ENCODE peak calls at places on chromosomes 4 and X, in six cellular contexts. One of them, this sample, is unnamed.

GRCh38 chr4:73450398-73451004 is 14.5 kb downstream of the AFP start:
- DNase-seq in HCT116: no peak
- DNase-seq in sigmoid colon: no peak
- DNase-seq in upper lobe of right lung: no peak
- DNase-seq in BJ: peak; percentile 32
- DNase-seq in fibroblast of mammary gland: peak; percentile 95
- DNase-seq in this sample: no peak

GRCh38 chr4:566035-566434 is 10.1 kb downstream of the TMEM271 start:
- DNase-seq in HCT116: no peak
- DNase-seq in BJ: no peak
- DNase-seq in upper lobe of right lung: no peak
- DNase-seq in fibroblast of mammary gland: no peak
- DNase-seq in sigmoid colon: no peak
- DNase-seq in this sample: no peak

GRCh38 chr4:139214039-139214534 is 37.1 kb upstream of the ELF2 start:
- DNase-seq in BJ: no peak
- DNase-seq in HCT116: no peak
- DNase-seq in fibroblast of mammary gland: peak; percentile 20
- DNase-seq in sigmoid colon: no peak
- DNase-seq in upper lobe of right lung: no peak
- DNase-seq in this sample: no peak

GRCh38 chr4:83361416-83362196 is 27.0 kb upstream of the HPSE start:
- DNase-seq in upper lobe of right lung: no peak
- DNase-seq in BJ: no peak
- DNase-seq in sigmoid colon: no peak
- DNase-seq in fibroblast of mammary gland: no peak
- DNase-seq in HCT116: no peak
- DNase-seq in this sample: no peak

GRCh38 chrX:130393451-130394074 is 8.1 kb upstream of the GPR119 start:
- DNase-seq in fibroblast of mammary gland: peak; percentile 56
- DNase-seq in HCT116: peak; percentile 18
- DNase-seq in upper lobe of right lung: no peak
- DNase-seq in sigmoid colon: no peak
- DNase-seq in BJ: no peak
- DNase-seq in this sample: no peak

GRCh38 chr4:3346146-3346545 is 53.3 kb downstream of the RGS12 start:
- DNase-seq in HCT116: peak; percentile 47
- DNase-seq in BJ: peak; percentile 35
- DNase-seq in sigmoid colon: no peak
- DNase-seq in upper lobe of right lung: no peak
- DNase-seq in fibroblast of mammary gland: peak; percentile 85
- DNase-seq in this sample: peak; percentile 54

GRCh38 chrX:6693051-6693450 is 158.1 kb upstream of the VCX3A start:
- DNase-seq in HCT116: no peak
- DNase-seq in BJ: no peak
- DNase-seq in sigmoid colon: no peak
- DNase-seq in fibroblast of mammary gland: no peak
- DNase-seq in upper lobe of right lung: no peak
- DNase-seq in this sample: no peak

GRCh38 chrX:13109811-13110210 is 65.4 kb upstream of the FAM9C start:
- DNase-seq in HCT116: no peak
- DNase-seq in fibroblast of mammary gland: peak; percentile 86
- DNase-seq in BJ: no peak
- DNase-seq in sigmoid colon: no peak
- DNase-seq in upper lobe of right lung: no peak
- DNase-seq in this sample: no peak

GRCh38 chr4:53591372-53591892 is at the start of gene LNX1:
- DNase-seq in sigmoid colon: no peak
- DNase-seq in upper lobe of right lung: peak; percentile 87
- DNase-seq in fibroblast of mammary gland: no peak
- DNase-seq in HCT116: peak; percentile 79
- DNase-seq in BJ: no peak
- DNase-seq in this sample: no peak

GRCh38 chr4:11765849-11766453 is 337.3 kb upstream of the HS3ST1 start:
- DNase-seq in BJ: no peak
- DNase-seq in sigmoid colon: no peak
- DNase-seq in upper lobe of right lung: no peak
- DNase-seq in HCT116: peak; percentile 57
- DNase-seq in fibroblast of mammary gland: peak; percentile 59
- DNase-seq in this sample: no peak

GRCh38 chrX:141733371-141733770 is 34.8 kb upstream of the SPANXD start:
- DNase-seq in fibroblast of mammary gland: peak; percentile 28
- DNase-seq in sigmoid colon: no peak
- DNase-seq in upper lobe of right lung: no peak
- DNase-seq in HCT116: no peak
- DNase-seq in BJ: no peak
- DNase-seq in this sample: no peak

GRCh38 chr4:1396806-1397455 is 9.3 kb downstream of the NKX1-1 start:
- DNase-seq in upper lobe of right lung: peak; percentile 25
- DNase-seq in BJ: no peak
- DNase-seq in fibroblast of mammary gland: no peak
- DNase-seq in HCT116: no peak
- DNase-seq in sigmoid colon: peak; percentile 48
- DNase-seq in this sample: no peak

GRCh38 chr4:181796502-181796901 is 446.7 kb upstream of the TENM3 start:
- DNase-seq in sigmoid colon: no peak
- DNase-seq in BJ: no peak
- DNase-seq in fibroblast of mammary gland: peak; percentile 98
- DNase-seq in HCT116: no peak
- DNase-seq in upper lobe of right lung: no peak
- DNase-seq in this sample: no peak

GRCh38 chr4:81905966-81906365 is 434.3 kb upstream of the RASGEF1B start:
- DNase-seq in BJ: no peak
- DNase-seq in fibroblast of mammary gland: no peak
- DNase-seq in sigmoid colon: no peak
- DNase-seq in HCT116: no peak
- DNase-seq in upper lobe of right lung: no peak
- DNase-seq in this sample: no peak

GRCh38 chr4:182293836-182294235 is 50.6 kb downstream of the TENM3 start:
- DNase-seq in upper lobe of right lung: no peak
- DNase-seq in BJ: no peak
- DNase-seq in sigmoid colon: no peak
- DNase-seq in fibroblast of mammary gland: no peak
- DNase-seq in HCT116: no peak
- DNase-seq in this sample: no peak

GRCh38 chr4:15368906-15369305 is 58.9 kb upstream of the C1QTNF7 start:
- DNase-seq in sigmoid colon: no peak
- DNase-seq in HCT116: no peak
- DNase-seq in BJ: peak; percentile 36
- DNase-seq in fibroblast of mammary gland: peak; percentile 70
- DNase-seq in upper lobe of right lung: no peak
- DNase-seq in this sample: no peak

GRCh38 chrX:129716507-129716906 is 22.3 kb upstream of the XPNPEP2 start:
- DNase-seq in HCT116: no peak
- DNase-seq in BJ: no peak
- DNase-seq in fibroblast of mammary gland: no peak
- DNase-seq in sigmoid colon: no peak
- DNase-seq in upper lobe of right lung: no peak
- DNase-seq in this sample: no peak

GRCh38 chr4:53914313-53915016 is 149.9 kb downstream of the CHIC2 start:
- DNase-seq in HCT116: no peak
- DNase-seq in fibroblast of mammary gland: peak; percentile 95
- DNase-seq in sigmoid colon: no peak
- DNase-seq in BJ: peak; percentile 65
- DNase-seq in upper lobe of right lung: no peak
- DNase-seq in this sample: no peak

GRCh38 chrX:130415201-130415600 is 13.4 kb downstream of the RBMX2 start:
- DNase-seq in upper lobe of right lung: no peak
- DNase-seq in BJ: no peak
- DNase-seq in fibroblast of mammary gland: no peak
- DNase-seq in sigmoid colon: no peak
- DNase-seq in HCT116: no peak
- DNase-seq in this sample: no peak

GRCh38 chr4:4416981-4417380 is 30.1 kb downstream of the NSG1 start:
- DNase-seq in sigmoid colon: peak; percentile 37
- DNase-seq in fibroblast of mammary gland: no peak
- DNase-seq in upper lobe of right lung: peak; percentile 30
- DNase-seq in BJ: no peak
- DNase-seq in HCT116: no peak
- DNase-seq in this sample: no peak

GRCh38 chr4:108943971-108944370 is 181.1 kb upstream of the ETNPPL start:
- DNase-seq in sigmoid colon: no peak
- DNase-seq in fibroblast of mammary gland: no peak
- DNase-seq in HCT116: no peak
- DNase-seq in upper lobe of right lung: no peak
- DNase-seq in BJ: no peak
- DNase-seq in this sample: no peak

GRCh38 chr4:154073107-154073817 is 284.4 kb upstream of the SFRP2 start:
- DNase-seq in BJ: peak; percentile 44
- DNase-seq in HCT116: no peak
- DNase-seq in fibroblast of mammary gland: peak; percentile 92
- DNase-seq in sigmoid colon: no peak
- DNase-seq in upper lobe of right lung: no peak
- DNase-seq in this sample: no peak

GRCh38 chr4:37948542-37948941 is 11.7 kb upstream of the PTTG2 start:
- DNase-seq in HCT116: no peak
- DNase-seq in upper lobe of right lung: no peak
- DNase-seq in BJ: no peak
- DNase-seq in fibroblast of mammary gland: no peak
- DNase-seq in sigmoid colon: no peak
- DNase-seq in this sample: no peak

GRCh38 chr4:6658204-6658585 is 17.7 kb downstream of the MRFAP1 start:
- DNase-seq in sigmoid colon: no peak
- DNase-seq in upper lobe of right lung: no peak
- DNase-seq in fibroblast of mammary gland: no peak
- DNase-seq in HCT116: no peak
- DNase-seq in BJ: no peak
- DNase-seq in this sample: no peak
- H3K4me3 ChIP-seq in sigmoid colon: peak overlapping the region; percentile 52
- H3K4me3 ChIP-seq in upper lobe of right lung: peak overlapping the region; percentile 43
- H3K4me3 ChIP-seq in fibroblast of mammary gland: no peak overlapping the region
- H3K4me3 ChIP-seq in HCT116: no peak overlapping the region
- H3K4me3 ChIP-seq in BJ: no peak overlapping the region
- H3K4me3 ChIP-seq in this sample: peak overlapping the region; percentile 42

DNA sequence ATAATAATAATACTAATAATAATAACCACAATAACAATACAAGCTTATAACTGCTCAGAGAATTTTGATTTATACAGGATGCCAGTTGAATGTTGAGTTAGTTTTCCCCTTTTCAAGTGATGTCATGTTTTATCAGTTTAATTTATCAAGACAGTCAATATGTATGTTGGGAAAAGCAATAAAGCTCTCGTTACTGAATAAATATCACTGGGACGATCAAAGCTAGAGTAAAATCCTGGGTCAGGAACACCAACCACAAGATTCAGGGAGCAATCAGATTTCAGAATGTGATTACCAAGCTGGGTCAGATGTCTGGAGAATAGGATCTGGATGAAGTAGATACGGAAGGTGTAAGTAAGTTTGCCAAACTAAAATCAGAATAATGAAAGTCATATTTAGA is 179.6 kb downstream of the GRID2 start:
- DNase-seq in sigmoid colon: no peak
- DNase-seq in BJ: no peak
- DNase-seq in HCT116: no peak
- DNase-seq in upper lobe of right lung: no peak
- DNase-seq in fibroblast of mammary gland: no peak
- DNase-seq in this sample: no peak
- H3K4me3 ChIP-seq in sigmoid colon: no peak overlapping the region
- H3K4me3 ChIP-seq in BJ: no peak overlapping the region
- H3K4me3 ChIP-seq in HCT116: no peak overlapping the region
- H3K4me3 ChIP-seq in upper lobe of right lung: no peak overlapping the region
- H3K4me3 ChIP-seq in fibroblast of mammary gland: no peak overlapping the region
- H3K4me3 ChIP-seq in this sample: no peak overlapping the region

GRCh38 chr4:8101213-8101781 is 57.3 kb downstream of the ABLIM2 start:
- DNase-seq in sigmoid colon: peak; percentile 82
- DNase-seq in upper lobe of right lung: peak; percentile 89
- DNase-seq in fibroblast of mammary gland: peak; percentile 58
- DNase-seq in HCT116: no peak
- DNase-seq in BJ: no peak
- DNase-seq in this sample: no peak

GRCh38 chr4:8103991-8104390 is 54.6 kb downstream of the ABLIM2 start:
- DNase-seq in BJ: no peak
- DNase-seq in HCT116: no peak
- DNase-seq in fibroblast of mammary gland: no peak
- DNase-seq in sigmoid colon: no peak
- DNase-seq in upper lobe of right lung: no peak
- DNase-seq in this sample: no peak

GRCh38 chr4:8101796-8102355 is 56.7 kb downstream of the ABLIM2 start:
- DNase-seq in fibroblast of mammary gland: no peak
- DNase-seq in BJ: no peak
- DNase-seq in HCT116: no peak
- DNase-seq in sigmoid colon: no peak
- DNase-seq in upper lobe of right lung: no peak
- DNase-seq in this sample: no peak

GRCh38 chr4:8103421-8103820 is 55.2 kb downstream of the ABLIM2 start:
- DNase-seq in sigmoid colon: no peak
- DNase-seq in BJ: no peak
- DNase-seq in fibroblast of mammary gland: no peak
- DNase-seq in upper lobe of right lung: no peak
- DNase-seq in HCT116: no peak
- DNase-seq in this sample: no peak

DNA sequence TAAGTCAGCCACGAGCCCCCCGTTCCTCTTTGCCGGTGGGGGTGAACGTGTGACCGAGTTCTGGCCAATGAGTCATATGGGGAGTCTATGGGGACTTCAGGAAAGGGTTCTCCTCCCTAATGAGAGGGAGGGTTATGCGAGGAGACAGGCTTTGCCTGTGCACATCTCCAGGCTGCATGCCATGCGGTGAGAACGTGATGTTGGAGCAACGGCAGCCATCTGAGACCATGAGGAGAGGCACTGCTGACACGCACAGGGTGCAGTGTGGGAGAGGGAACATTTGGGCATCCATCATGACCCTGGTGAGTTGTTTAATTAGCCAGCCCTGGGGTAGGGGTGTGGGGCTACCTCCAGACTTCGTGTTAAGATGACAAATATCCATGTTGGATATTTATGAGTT is 55.8 kb downstream of the ABLIM2 start:
- DNase-seq in fibroblast of mammary gland: no peak
- DNase-seq in upper lobe of right lung: no peak
- DNase-seq in HCT116: no peak
- DNase-seq in sigmoid colon: no peak
- DNase-seq in BJ: no peak
- DNase-seq in this sample: no peak
- H3K4me3 ChIP-seq in fibroblast of mammary gland: no peak overlapping the region
- H3K4me3 ChIP-seq in upper lobe of right lung: no peak overlapping the region
- H3K4me3 ChIP-seq in HCT116: no peak overlapping the region
- H3K4me3 ChIP-seq in sigmoid colon: no peak overlapping the region
- H3K4me3 ChIP-seq in BJ: no peak overlapping the region
- H3K4me3 ChIP-seq in this sample: no peak overlapping the region

GRCh38 chrX:148422531-148422930 is 77.9 kb upstream of the AFF2 start:
- DNase-seq in sigmoid colon: no peak
- DNase-seq in fibroblast of mammary gland: peak; percentile 49
- DNase-seq in upper lobe of right lung: no peak
- DNase-seq in HCT116: no peak
- DNase-seq in BJ: no peak
- DNase-seq in this sample: no peak
- H3K4me3 ChIP-seq in sigmoid colon: no peak overlapping the region
- H3K4me3 ChIP-seq in fibroblast of mammary gland: no peak overlapping the region
- H3K4me3 ChIP-seq in upper lobe of right lung: no peak overlapping the region
- H3K4me3 ChIP-seq in HCT116: no peak overlapping the region
- H3K4me3 ChIP-seq in BJ: no peak overlapping the region
- H3K4me3 ChIP-seq in this sample: no peak overlapping the region

GRCh38 chr4:141637565-141637964 is 1.2 kb downstream of the IL15 start:
- DNase-seq in BJ: no peak
- DNase-seq in HCT116: no peak
- DNase-seq in upper lobe of right lung: no peak
- DNase-seq in sigmoid colon: no peak
- DNase-seq in fibroblast of mammary gland: no peak
- DNase-seq in this sample: no peak
- H3K4me3 ChIP-seq in BJ: peak overlapping the region; percentile 74
- H3K4me3 ChIP-seq in HCT116: peak overlapping the region; percentile 84
- H3K4me3 ChIP-seq in upper lobe of right lung: peak overlapping the region; percentile 88
- H3K4me3 ChIP-seq in sigmoid colon: peak overlapping the region; percentile 68
- H3K4me3 ChIP-seq in fibroblast of mammary gland: peak overlapping the region; percentile 82
- H3K4me3 ChIP-seq in this sample: no peak overlapping the region

This sample was measured in CD4-positive, alpha-beta memory T cell.